ENCODE peak calls at places on chromosomes 5 and 9, in ten cellular contexts. X is A673; V is fibroblast of lung; Z is AG09309; F is stomach; I is esophagus squamous epithelium; C is brain microvascular endothelial cell; B is choroid plexus epithelial cell; T is CD8-positive, alpha-beta T cell; D is cardiac fibroblast. J is an unnamed sample.

GRCh38 chr5:138282918-138283742 is 8.7 kb upstream of the GFRA3 start:
- DNase-seq in F (peak), D (peak), Z (peak), V (peak), C (peak), I (no peak), T (no peak), X (peak), B (peak), J (peak)

GRCh38 chr5:104513194-104513602 is 950.6 kb upstream of the NUDT12 start:
- DNase-seq in I (no peak), V (peak), C (peak), X (peak), D (peak), T (no peak), B (peak), Z (no peak), F (no peak), J (peak)

GRCh38 chr9:132769895-132770774 is 99.9 kb downstream of the GTF3C4 start:
- DNase-seq in T (peak), B (peak), F (peak), X (peak), I (no peak), Z (no peak), V (peak), D (peak), C (peak), J (no peak)

GRCh38 chr5:72383280-72384205 is 63.4 kb downstream of the PTCD2 start:
- DNase-seq in B (peak), Z (no peak), F (no peak), V (peak), C (peak), X (no peak), T (no peak), I (no peak), D (peak), J (no peak)

GRCh38 chr5:144567416-144567770 is 396.7 kb downstream of the KCTD16 start:
- DNase-seq in F (no peak), C (no peak), X (no peak), T (no peak), D (no peak), I (no peak), Z (no peak), B (no peak), V (peak), J (no peak)

GRCh38 chr9:70257991-70258691 is 637 bp upstream of the SMC5 start:
- DNase-seq in V (peak), B (peak), F (peak), C (peak), Z (no peak), X (peak), T (no peak), D (peak), I (no peak), J (no peak)

GRCh38 chr9:121609845-121610637 is 41.4 kb upstream of the DAB2IP start:
- DNase-seq in Z (no peak), I (no peak), F (peak), X (no peak), D (peak), V (peak), B (peak), C (peak), T (no peak), J (peak)

GRCh38 chr5:181221105-181221791 is 1.8 kb upstream of the TRIM41 start:
- DNase-seq in D (no peak), B (no peak), C (no peak), I (no peak), V (no peak), T (peak), X (no peak), F (no peak), Z (no peak), J (no peak)

GRCh38 chr5:124725040-124725434 is 21.4 kb downstream of the ZNF608 start:
- DNase-seq in T (no peak), I (no peak), C (no peak), B (no peak), D (no peak), Z (no peak), F (no peak), X (peak), V (no peak), J (no peak)
- TF ChIP-seq CTCF in T (no peak), I (no peak), C (peak), B (peak), D (no peak), Z (no peak), F (no peak), X (peak), V (no peak), J (no peak)

GRCh38 chr9:16485575-16486321 is 384.7 kb downstream of the BNC2 start:
- DNase-seq in F (no peak), B (no peak), T (no peak), V (no peak), Z (no peak), I (no peak), C (no peak), D (no peak), X (no peak), J (no peak)
- H3K4me3 ChIP-seq in F (no peak), B (no peak), T (no peak), V (no peak), Z (no peak), I (no peak), C (no peak), D (no peak), X (no peak), J (no peak)

GRCh38 chr9:87498046-87498815 is 564 bp downstream of the DAPK1 start:
- DNase-seq in V (peak), F (peak), Z (no peak), I (no peak), B (peak), X (peak), T (no peak), C (no peak), D (peak), J (no peak)
- TF ChIP-seq CTCF in V (no peak), F (no peak), Z (peak), I (no peak), B (peak), X (peak), T (no peak), C (peak), D (peak), J (peak)

GRCh38 chr9:114273461-114273881 is 49.4 kb upstream of the ORM1 start:
- DNase-seq in D (no peak), X (no peak), I (no peak), Z (no peak), T (no peak), C (no peak), B (no peak), V (no peak), F (no peak), J (no peak)

GRCh38 chr9:114271556-114272510 is 51.1 kb upstream of the ORM1 start:
- DNase-seq in B (peak), Z (no peak), V (peak), C (no peak), T (no peak), D (peak), X (peak), I (no peak), F (no peak), J (no peak)

GRCh38 chr9:114272739-114273431 is 50.0 kb upstream of the ORM1 start:
- DNase-seq in B (no peak), I (no peak), T (no peak), V (no peak), F (no peak), Z (no peak), C (no peak), X (no peak), D (no peak), J (no peak)

GRCh38 chr9:114269023-114269422 is 53.9 kb upstream of the ORM1 start:
- DNase-seq in B (no peak), X (no peak), C (no peak), V (no peak), D (no peak), F (no peak), Z (no peak), T (no peak), I (no peak), J (no peak)

GRCh38 chr9:114270120-114270975 is 52.5 kb upstream of the ORM1 start:
- DNase-seq in T (no peak), X (no peak), F (no peak), B (no peak), V (no peak), C (no peak), I (no peak), D (no peak), Z (no peak), J (no peak)
- H3K4me3 ChIP-seq in T (no peak), X (no peak), F (no peak), B (no peak), V (no peak), C (no peak), I (no peak), D (no peak), Z (no peak), J (no peak)